ENCODE peak calls at places on chromosomes 16 and 17, in six cellular contexts. Q is heart left ventricle, Z is upper lobe of right lung, V is Calu3, P is stomach, W is heart right ventricle. R is an unnamed sample.

GRCh38 chr17:76384222-76384986 is at the start of gene SPHK1:
- DNase-seq in Q (peak), Z (peak), V (peak), P (peak), W (peak), R (peak)

GRCh38 chr16:35377142-35377541 is 1917.7 kb downstream of the TP53TG3F start:
- DNase-seq in Q (no peak), Z (no peak), V (no peak), P (no peak), W (no peak), R (no peak)

GRCh38 chr17:14725729-14726128 is 424.8 kb downstream of the HS3ST3B1 start:
- DNase-seq in Q (no peak), Z (no peak), V (no peak), P (no peak), W (no peak), R (no peak)

GRCh38 chr17:83189673-83190385 is 110.4 kb downstream of the METRNL start:
- DNase-seq in Q (peak), Z (peak), V (no peak), P (peak), W (no peak), R (no peak)

GRCh38 chr17:76014925-76015261 is 12.2 kb downstream of the EVPL start:
- DNase-seq in Q (no peak), Z (no peak), V (no peak), P (peak), W (no peak), R (no peak)

GRCh38 chr17:60601443-60602384 is 1.7 kb downstream of the PPM1D start:
- DNase-seq in Q (no peak), Z (no peak), V (peak), P (peak), W (peak), R (peak)

GRCh38 chr16:50308237-50308965 is 42.0 kb downstream of the ADCY7 start:
- DNase-seq in Q (no peak), Z (no peak), V (no peak), P (peak), W (no peak), R (no peak)

GRCh38 chr17:70168044-70168978 is 1.0 kb upstream of the KCNJ2 start:
- DNase-seq in Q (peak), Z (peak), V (peak), P (peak), W (peak), R (peak)

GRCh38 chr16:69763557-69763942 is 1.4 kb downstream of the WWP2 start:
- DNase-seq in Q (no peak), Z (no peak), V (no peak), P (no peak), W (no peak), R (no peak)

GRCh38 chr17:63754046-63754445 is 12.4 kb upstream of the STRADA start:
- DNase-seq in Q (no peak), Z (no peak), V (no peak), P (no peak), W (no peak), R (no peak)

GRCh38 chr16:7101054-7101453 is 231.6 kb upstream of the RBFOX1 start:
- DNase-seq in Q (no peak), Z (no peak), V (no peak), P (no peak), W (no peak), R (no peak)

GRCh38 chr16:72013888-72014538 is 5.5 kb downstream of the DHODH start:
- DNase-seq in Q (no peak), Z (no peak), V (no peak), P (no peak), W (peak), R (peak)

GRCh38 chr16:49956915-49957314 is 68.1 kb upstream of the CNEP1R1 start:
- DNase-seq in Q (no peak), Z (no peak), V (no peak), P (no peak), W (no peak), R (no peak)

GRCh38 chr16:53757971-53758609 is 54.1 kb downstream of the FTO start:
- DNase-seq in Q (no peak), Z (no peak), V (no peak), P (no peak), W (no peak), R (no peak)

GRCh38 chr17:77489898-77490265 is 349.1 kb downstream of the SEC14L1 start:
- DNase-seq in Q (peak), Z (peak), V (no peak), P (peak), W (peak), R (no peak)

GRCh38 chr17:17109896-17110295 is 67.6 kb downstream of the MPRIP start:
- DNase-seq in Q (no peak), Z (peak), V (peak), P (peak), W (no peak), R (peak)

GRCh38 chr17:63116967-63117366 is 150.9 kb downstream of the TANC2 start:
- DNase-seq in Q (no peak), Z (no peak), V (peak), P (no peak), W (no peak), R (no peak)

GRCh38 chr17:78058001-78058400 is 70.6 kb downstream of the TMC6 start:
- DNase-seq in Q (no peak), Z (no peak), V (no peak), P (no peak), W (no peak), R (no peak)

GRCh38 chr16:88912556-88912955 is 46.1 kb upstream of the PABPN1L start:
- DNase-seq in Q (no peak), Z (no peak), V (no peak), P (no peak), W (no peak), R (no peak)

GRCh38 chr16:56277040-56277439 is 85.8 kb downstream of the GNAO1 start:
- DNase-seq in Q (no peak), Z (peak), V (no peak), P (no peak), W (no peak), R (no peak)

GRCh38 chr16:75486014-75486404 is 9.2 kb downstream of the CHST6 start:
- DNase-seq in Q (no peak), Z (no peak), V (peak), P (no peak), W (no peak), R (no peak)

GRCh38 chr17:17491031-17491471 is 5.1 kb downstream of the RASD1 start:
- DNase-seq in Q (no peak), Z (peak), V (no peak), P (no peak), W (no peak), R (no peak)

GRCh38 chr16:88390760-88391496 is 8.2 kb downstream of the ZNF469 start:
- DNase-seq in Q (no peak), Z (no peak), V (no peak), P (no peak), W (peak), R (no peak)

GRCh38 chr17:68662037-68662432 is 60.9 kb upstream of the FAM20A start:
- DNase-seq in Q (no peak), Z (no peak), V (no peak), P (no peak), W (no peak), R (no peak)

GRCh38 chr17:15890279-15890892 is 54.5 kb upstream of the ADORA2B start:
- DNase-seq in Q (no peak), Z (peak), V (no peak), P (no peak), W (no peak), R (no peak)

GRCh38 chr16:87569601-87570559 is 32.4 kb upstream of the JPH3 start:
- DNase-seq in Q (no peak), Z (no peak), V (no peak), P (no peak), W (no peak), R (no peak)

GRCh38 chr17:12789976-12790805 is 893 bp downstream of the ARHGAP44 start:
- DNase-seq in Q (no peak), Z (peak), V (peak), P (peak), W (no peak), R (no peak)

GRCh38 chr16:6725634-6726331 is 606.9 kb upstream of the RBFOX1 start:
- DNase-seq in Q (no peak), Z (no peak), V (no peak), P (no peak), W (no peak), R (no peak)

GRCh38 chr16:17602678-17603077 is 131.9 kb upstream of the XYLT1 start:
- DNase-seq in Q (no peak), Z (no peak), V (no peak), P (no peak), W (no peak), R (no peak)

GRCh38 chr16:21590287-21590686 is 9.1 kb upstream of the METTL9 start:
- DNase-seq in Q (no peak), Z (no peak), V (no peak), P (no peak), W (no peak), R (no peak)

DNA sequence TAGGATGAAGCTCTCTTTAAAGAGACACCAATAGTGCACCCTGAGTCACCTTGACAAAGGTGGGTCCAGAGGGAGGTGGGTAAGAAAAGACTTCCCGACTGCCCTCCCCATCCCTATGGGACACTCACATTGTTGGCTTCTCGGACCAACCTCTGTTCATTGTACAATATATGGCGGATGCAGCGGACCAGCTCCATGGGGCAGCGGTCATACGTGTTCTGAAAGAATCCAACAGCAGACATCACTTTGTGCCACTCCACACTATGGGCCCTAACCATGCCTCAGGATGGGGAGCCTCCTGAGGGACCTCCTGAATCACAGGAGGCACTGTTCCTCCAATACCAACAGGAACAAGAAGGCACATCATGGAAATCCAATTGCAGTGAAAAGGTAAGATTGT is 30.4 kb upstream of the GHDC start:
- DNase-seq in Q (no peak), Z (no peak), V (no peak), P (no peak), W (no peak), R (no peak)
- TF ChIP-seq CTCF in Q (no peak), Z (no peak), V (no peak), P (no peak), W (no peak), R (no peak)

GRCh38 chr17:33056392-33057146 is 64.9 kb downstream of the SPACA3 start:
- DNase-seq in Q (no peak), Z (no peak), V (peak), P (no peak), W (no peak), R (no peak)
- TF ChIP-seq CTCF in Q (no peak), Z (no peak), V (no peak), P (no peak), W (no peak), R (no peak)

GRCh38 chr16:619476-620100 is 11.2 kb upstream of the WFIKKN1 start:
- DNase-seq in Q (no peak), Z (peak), V (no peak), P (no peak), W (no peak), R (no peak)

GRCh38 chr16:616771-617586 is 13.8 kb upstream of the WFIKKN1 start:
- DNase-seq in Q (no peak), Z (peak), V (no peak), P (no peak), W (no peak), R (no peak)

GRCh38 chr16:617855-618254 is 12.9 kb upstream of the WFIKKN1 start:
- DNase-seq in Q (no peak), Z (peak), V (no peak), P (no peak), W (no peak), R (no peak)

GRCh38 chr16:610513-611381 is 20.0 kb upstream of the WFIKKN1 start:
- DNase-seq in Q (peak), Z (peak), V (peak), P (peak), W (no peak), R (peak)

GRCh38 chr16:615122-615521 is 15.7 kb upstream of the WFIKKN1 start:
- DNase-seq in Q (no peak), Z (no peak), V (no peak), P (no peak), W (no peak), R (no peak)
- TF ChIP-seq CTCF in Q (no peak), Z (no peak), V (no peak), P (no peak), W (no peak), R (no peak)

DNA sequence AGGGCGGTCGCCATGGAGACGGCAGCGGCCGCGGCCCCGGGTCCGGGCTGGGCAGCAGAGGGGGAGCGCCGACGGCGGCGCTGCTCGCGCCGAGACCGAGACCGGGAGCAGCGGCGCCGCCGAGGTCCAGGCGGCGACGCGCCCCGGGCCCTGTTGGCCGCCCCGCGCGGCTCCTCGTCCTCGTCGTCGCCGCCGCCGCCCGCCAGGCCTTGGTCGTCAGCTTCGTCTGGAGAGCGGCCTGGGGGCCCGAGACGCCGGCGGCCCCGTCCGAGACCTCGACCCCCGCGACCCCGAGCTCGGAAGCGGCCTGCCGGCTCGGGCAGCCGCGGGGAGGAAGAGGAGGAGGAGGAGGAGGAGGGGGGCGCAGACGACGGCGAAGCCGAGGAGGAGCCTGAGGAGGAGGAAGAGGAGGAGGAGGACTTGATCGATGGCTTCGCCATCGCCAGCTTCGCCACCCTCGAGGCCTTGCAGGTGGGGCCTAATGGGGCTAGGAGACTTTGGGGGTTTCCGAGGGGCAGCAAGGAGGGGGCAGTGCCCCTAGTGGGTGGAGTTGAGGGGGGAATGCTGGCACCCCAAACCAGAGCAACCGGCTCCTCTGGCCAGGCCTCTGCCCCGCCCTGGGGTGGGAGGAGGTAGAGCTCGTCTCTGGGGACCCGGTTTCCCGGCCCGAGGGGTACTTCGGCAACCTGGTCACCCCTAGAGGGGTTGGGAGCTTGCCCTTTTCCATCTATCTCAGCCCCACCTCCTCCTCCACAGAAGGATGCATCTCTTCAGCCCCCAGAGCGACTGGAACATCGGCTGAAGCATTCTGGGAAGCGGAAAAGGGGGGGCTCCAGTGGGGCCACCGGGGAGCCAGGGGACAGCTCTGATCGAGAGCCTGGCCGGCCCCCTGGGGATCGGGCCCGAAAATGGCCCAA is 1.5 kb downstream of the FBRS start:
- DNase-seq in Q (peak), Z (peak), V (peak), P (no peak), W (no peak), R (peak)
- TF ChIP-seq CTCF in Q (no peak), Z (no peak), V (peak), P (no peak), W (no peak), R (no peak)

DNA sequence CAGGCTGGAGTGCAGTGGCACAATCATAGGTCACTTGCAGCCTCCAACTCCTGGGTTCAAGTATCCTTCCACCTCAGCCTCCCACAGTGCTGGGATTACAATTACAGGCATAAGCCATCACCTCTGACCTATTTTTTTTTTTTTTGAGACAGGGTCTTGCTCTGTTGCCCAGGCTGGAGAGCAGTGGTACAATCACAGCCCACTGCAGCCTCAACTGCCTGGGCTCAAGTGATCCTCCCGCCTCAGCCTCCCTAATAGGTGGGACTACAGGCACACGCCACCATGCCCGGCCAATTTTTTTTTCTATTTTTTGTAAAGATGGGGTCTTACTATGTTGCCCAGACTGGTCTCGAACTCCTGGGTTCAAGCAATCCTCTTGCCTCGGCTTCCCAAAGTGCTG is 5.6 kb upstream of the GGA2 start:
- DNase-seq in Q (no peak), Z (no peak), V (no peak), P (no peak), W (no peak), R (no peak)
- TF ChIP-seq CTCF in Q (no peak), Z (no peak), V (no peak), P (no peak), W (no peak), R (no peak)

GRCh38 chr17:29111816-29112499 is 68.2 kb downstream of the MYO18A start:
- DNase-seq in Q (peak), Z (peak), V (peak), P (peak), W (peak), R (peak)

GRCh38 chr17:29114141-29114540 is 66.1 kb downstream of the MYO18A start:
- DNase-seq in Q (no peak), Z (no peak), V (no peak), P (no peak), W (no peak), R (no peak)

GRCh38 chr17:29112780-29113295 is 67.4 kb downstream of the MYO18A start:
- DNase-seq in Q (no peak), Z (no peak), V (no peak), P (peak), W (peak), R (no peak)

GRCh38 chr17:29115435-29115834 is 64.8 kb downstream of the MYO18A start:
- DNase-seq in Q (no peak), Z (no peak), V (no peak), P (no peak), W (no peak), R (no peak)

DNA sequence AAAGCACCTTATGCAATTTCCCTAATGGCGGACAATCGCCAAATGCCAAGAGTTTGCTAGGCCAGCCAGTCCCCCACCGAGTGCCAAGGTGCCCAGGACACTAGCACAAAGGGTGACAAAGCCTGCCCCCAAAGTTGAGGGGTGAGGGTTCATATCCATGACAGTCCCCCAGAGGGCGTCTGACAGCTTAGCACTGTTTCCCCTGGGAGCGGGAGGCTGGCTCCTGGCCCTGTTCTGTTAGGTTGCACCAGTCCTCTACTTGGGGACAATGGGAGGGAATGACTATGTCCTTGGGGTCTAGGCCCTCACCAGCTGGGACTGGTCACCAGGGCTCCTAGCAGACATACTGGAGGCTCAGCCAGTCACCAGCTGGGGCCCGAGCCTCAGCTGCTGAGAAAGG is 66.9 kb downstream of the MYO18A start:
- DNase-seq in Q (no peak), Z (no peak), V (no peak), P (no peak), W (no peak), R (no peak)
- TF ChIP-seq CTCF in Q (no peak), Z (no peak), V (no peak), P (no peak), W (no peak), R (no peak)

R was measured in activated CD8-positive, alpha-beta T cell treated with anti-CD3 and anti-CD28 coated beads for 36 hours.